ENCODE peak calls at places on chromosomes 4 and X, in ten cellular contexts. O, Q, R, Y, W, A, T, C, N and G are unnamed samples.

GRCh38 chrX:19373034-19373891 is 29.5 kb downstream of the PDHA1 start:
- DNase-seq in O (no peak), Q (no peak), R (no peak), Y (peak; percentile 56), W (no peak), A (no peak), T (no peak), C (no peak), N (peak; percentile 77), G (no peak)

GRCh38 chr4:57265831-57266582 is 155.8 kb upstream of the IGFBP7 start:
- DNase-seq in O (no peak), Q (no peak), R (peak; percentile 71), Y (no peak), W (no peak), A (peak; percentile 58), T (no peak), C (no peak), N (no peak), G (no peak)

GRCh38 chrX:96425204-96425603 is 259.4 kb upstream of the DIAPH2 start:
- DNase-seq in O (no peak), Q (no peak), R (no peak), Y (no peak), W (peak; percentile 20), A (no peak), T (no peak), C (no peak), N (no peak), G (no peak)

GRCh38 chrX:43269201-43269600 is 386.9 kb upstream of the MAOA start:
- DNase-seq in O (peak; percentile 6), Q (no peak), R (no peak), Y (no peak), W (peak; percentile 1), A (no peak), T (no peak), C (no peak), N (no peak), G (no peak)

GRCh38 chrX:20177093-20177492 is 35.5 kb upstream of the EIF1AX start:
- DNase-seq in O (no peak), Q (no peak), R (no peak), Y (no peak), W (no peak), A (no peak), T (no peak), C (no peak), N (no peak), G (no peak)

GRCh38 chr4:33467291-33467690 is 2747.1 kb downstream of the PCDH7 start:
- DNase-seq in O (no peak), Q (no peak), R (no peak), Y (no peak), W (no peak), A (no peak), T (no peak), C (no peak), N (no peak), G (no peak)

GRCh38 chr4:113065629-113066028 is 16.2 kb downstream of the ANK2 start:
- DNase-seq in O (no peak), Q (no peak), R (no peak), Y (no peak), W (no peak), A (no peak), T (no peak), C (no peak), N (no peak), G (no peak)

GRCh38 chrX:75365243-75365975 is 91.5 kb downstream of the UPRT start:
- DNase-seq in O (no peak), Q (no peak), R (no peak), Y (no peak), W (no peak), A (no peak), T (no peak), C (no peak), N (no peak), G (no peak)

GRCh38 chr4:87716350-87717041 is 66.4 kb downstream of the DMP1 start:
- DNase-seq in O (peak; percentile 11), Q (no peak), R (no peak), Y (peak; percentile 72), W (no peak), A (no peak), T (peak; percentile 52), C (no peak), N (no peak), G (no peak)

GRCh38 chr4:174423257-174423944 is 98.9 kb downstream of the HPGD start:
- DNase-seq in O (peak; percentile 75), Q (no peak), R (peak; percentile 67), Y (no peak), W (peak; percentile 79), A (peak; percentile 10), T (peak; percentile 50), C (no peak), N (no peak), G (peak; percentile 75)

GRCh38 chr4:81723927-81724587 is 252.3 kb upstream of the RASGEF1B start:
- DNase-seq in O (peak; percentile 27), Q (no peak), R (peak; percentile 42), Y (peak; percentile 70), W (peak; percentile 17), A (no peak), T (peak; percentile 45), C (no peak), N (no peak), G (no peak)

GRCh38 chr4:184417802-184418511 is 56.4 kb downstream of the IRF2 start:
- DNase-seq in O (peak; percentile 86), Q (peak; percentile 70), R (peak; percentile 71), Y (no peak), W (peak; percentile 69), A (no peak), T (no peak), C (no peak), N (no peak), G (peak; percentile 77)

GRCh38 chr4:81564025-81564424 is 92.3 kb upstream of the RASGEF1B start:
- DNase-seq in O (no peak), Q (no peak), R (no peak), Y (no peak), W (no peak), A (no peak), T (no peak), C (no peak), N (no peak), G (no peak)

GRCh38 chrX:29447867-29448266 is 767.5 kb upstream of the MAGEB2 start:
- DNase-seq in O (no peak), Q (no peak), R (no peak), Y (no peak), W (no peak), A (no peak), T (no peak), C (no peak), N (no peak), G (no peak)

DNA sequence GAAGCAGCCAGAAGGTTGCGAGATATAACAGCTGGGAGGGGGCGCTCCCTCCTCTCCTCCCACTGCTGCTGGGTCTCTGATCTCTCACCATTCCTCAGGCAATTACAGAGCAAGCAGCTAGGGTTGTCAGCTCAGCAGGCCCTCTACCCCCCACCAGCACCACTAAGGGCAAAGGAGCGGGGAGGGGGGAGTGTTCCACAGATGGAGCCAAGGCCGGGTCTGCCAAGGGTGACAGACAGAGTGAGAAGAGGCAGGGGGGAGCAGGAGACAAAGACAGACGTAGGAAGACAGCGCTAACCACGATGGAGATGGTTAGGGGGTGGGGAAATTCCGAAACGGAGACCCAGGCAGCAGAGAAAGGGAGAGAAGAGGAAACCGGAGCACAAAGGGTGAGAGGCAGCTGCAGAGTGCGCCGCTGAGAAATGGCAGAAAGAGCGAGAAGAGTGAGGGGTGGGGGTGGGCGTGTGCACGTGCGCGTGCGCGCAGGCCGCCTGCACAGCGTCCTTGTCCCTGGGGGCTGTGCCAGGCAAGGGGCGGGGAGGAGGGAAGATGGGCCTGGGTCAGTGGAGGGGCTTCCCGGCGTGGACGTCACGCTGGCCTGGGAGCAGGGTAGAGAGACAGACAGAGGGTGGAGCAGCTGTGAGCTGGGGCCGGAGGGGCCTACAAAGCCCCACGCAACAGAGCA is 6.9 kb downstream of the L1CAM start:
- DNase-seq in O (peak; percentile 12), Q (no peak), R (no peak), Y (no peak), W (no peak), A (peak; percentile 12), T (no peak), C (no peak), N (peak; percentile 62), G (peak; percentile 17)
- H3K4me3 ChIP-seq in O (no peak overlapping the region), Q (no peak overlapping the region), R (no peak overlapping the region), Y (no peak overlapping the region), W (no peak overlapping the region), A (no peak overlapping the region), T (no peak overlapping the region), C (no peak overlapping the region), N (no peak overlapping the region), G (no peak overlapping the region)

DNA sequence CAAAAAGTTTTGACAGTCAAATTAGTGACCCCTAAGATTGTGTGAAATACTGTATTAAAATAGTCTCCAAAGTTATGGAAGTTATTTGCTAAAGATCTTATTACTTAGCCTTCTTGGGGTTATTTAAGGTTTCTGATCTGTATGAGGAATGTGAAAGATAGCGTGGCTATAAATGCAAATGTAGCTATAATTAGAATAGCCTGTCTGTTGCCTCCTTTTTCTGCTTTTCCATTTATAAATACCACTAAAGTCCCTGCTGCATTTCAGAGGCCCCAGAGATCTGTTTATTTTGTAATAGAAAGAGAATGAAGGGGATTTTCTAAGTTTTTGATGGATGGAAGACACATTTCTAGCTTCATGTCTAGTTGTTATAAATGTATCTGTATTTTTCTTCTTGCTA is 74.1 kb downstream of the INTS12 start:
- DNase-seq in O (no peak), Q (no peak), R (no peak), Y (no peak), W (no peak), A (no peak), T (no peak), C (no peak), N (no peak), G (no peak)
- H3K4me3 ChIP-seq in O (no peak overlapping the region), Q (no peak overlapping the region), R (no peak overlapping the region), Y (no peak overlapping the region), W (no peak overlapping the region), A (no peak overlapping the region), T (no peak overlapping the region), C (no peak overlapping the region), N (no peak overlapping the region), G (no peak overlapping the region)

GRCh38 chrX:153688071-153688470 is 345 bp downstream of the SLC6A8 start:
- DNase-seq in O (no peak), Q (no peak), R (no peak), Y (no peak), W (no peak), A (no peak), T (no peak), C (no peak), N (no peak), G (no peak)
- H3K4me3 ChIP-seq in O (peak overlapping the region; percentile 39), Q (peak overlapping the region; percentile 8), R (peak overlapping the region; percentile 82), Y (no peak overlapping the region), W (no peak overlapping the region), A (no peak overlapping the region), T (no peak overlapping the region), C (peak overlapping the region; percentile 66), N (no peak overlapping the region), G (peak overlapping the region; percentile 29)

DNA sequence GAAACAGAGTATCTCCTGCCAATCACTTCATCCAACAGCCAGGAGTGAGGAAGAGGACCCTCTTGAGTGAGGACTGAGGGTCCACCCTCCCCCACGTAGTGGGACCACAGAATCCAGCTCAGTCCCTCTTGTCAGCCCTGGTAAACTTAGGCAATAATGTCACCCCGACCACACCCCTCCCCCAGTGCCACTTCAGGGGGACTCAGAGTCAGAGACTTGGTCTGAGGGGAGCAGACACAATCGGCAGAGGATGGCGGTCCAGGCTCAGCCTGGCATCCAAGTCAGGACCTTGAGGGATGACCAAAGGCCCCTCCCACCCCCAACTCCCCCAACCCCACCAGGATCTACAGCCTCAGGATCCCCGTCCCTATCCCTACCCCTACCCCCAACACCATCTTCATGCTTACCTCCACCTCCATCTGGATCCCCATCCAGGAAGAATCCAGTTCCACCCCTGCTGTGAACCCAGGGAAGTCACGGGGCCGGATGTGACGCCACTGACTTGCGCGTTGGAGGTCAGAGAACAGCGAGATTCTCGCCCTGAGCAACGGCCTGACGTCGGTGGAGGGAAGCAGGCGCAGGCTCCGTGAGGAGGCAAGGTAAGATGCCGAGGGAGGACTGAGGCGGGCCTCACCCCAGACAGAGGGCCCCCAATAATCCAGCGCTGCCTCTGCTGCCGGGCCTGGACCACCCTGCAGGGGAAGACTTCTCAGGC is at the start of the genes CSAG1 and MAGEA12:
- DNase-seq in O (no peak), Q (no peak), R (no peak), Y (no peak), W (no peak), A (no peak), T (no peak), C (no peak), N (peak; percentile 62), G (no peak)
- H3K4me3 ChIP-seq in O (no peak within 1 kb of the TSS), Q (no peak within 1 kb of the TSS), R (no peak within 1 kb of the TSS), Y (no peak within 1 kb of the TSS), W (no peak within 1 kb of the TSS), A (no peak within 1 kb of the TSS), T (no peak within 1 kb of the TSS), C (no peak within 1 kb of the TSS), N (no peak within 1 kb of the TSS), G (no peak within 1 kb of the TSS)